ENCODE peak calls at places on chromosome 21, in four cellular contexts. One of them, this sample, is unnamed.
A peak's percentile ranks its signal among the peaks of the same experiment; 100 is the strongest.

GRCh38 chr21:25506268-25506667 is 101.0 kb downstream of the MRPL39 start:
- DNase-seq in CD8-positive, alpha-beta T cell: no peak
- DNase-seq in hepatocyte: no peak
- DNase-seq in tibial nerve: no peak
- DNase-seq in this sample: no peak

GRCh38 chr21:38495242-38495641 is 3.0 kb downstream of the ERG start:
- DNase-seq in tibial nerve: no peak
- DNase-seq in CD8-positive, alpha-beta T cell: no peak
- DNase-seq in hepatocyte: no peak
- DNase-seq in this sample: no peak

GRCh38 chr21:16911166-16911607 is 601.7 kb upstream of the CXADR start:
- DNase-seq in hepatocyte: no peak
- DNase-seq in tibial nerve: no peak
- DNase-seq in CD8-positive, alpha-beta T cell: no peak
- DNase-seq in this sample: no peak

GRCh38 chr21:44982558-44983244 is 42.9 kb downstream of the SLX9 start:
- DNase-seq in hepatocyte: peak; percentile 80
- DNase-seq in tibial nerve: no peak
- DNase-seq in CD8-positive, alpha-beta T cell: no peak
- DNase-seq in this sample: peak; percentile 44

GRCh38 chr21:46667191-46667734 is 31.8 kb downstream of the PRMT2 start:
- DNase-seq in hepatocyte: no peak
- DNase-seq in CD8-positive, alpha-beta T cell: no peak
- DNase-seq in tibial nerve: no peak
- DNase-seq in this sample: peak; percentile 45

GRCh38 chr21:35824136-35824535 is 236.2 kb downstream of the SETD4 start:
- DNase-seq in tibial nerve: no peak
- DNase-seq in CD8-positive, alpha-beta T cell: no peak
- DNase-seq in hepatocyte: no peak
- DNase-seq in this sample: no peak

GRCh38 chr21:44736291-44737004 is 25.1 kb upstream of the TSPEAR start:
- DNase-seq in hepatocyte: no peak
- DNase-seq in tibial nerve: no peak
- DNase-seq in CD8-positive, alpha-beta T cell: no peak
- DNase-seq in this sample: no peak

GRCh38 chr21:45385549-45386050 is 19.4 kb upstream of the COL18A1 start:
- DNase-seq in tibial nerve: no peak
- DNase-seq in hepatocyte: no peak
- DNase-seq in CD8-positive, alpha-beta T cell: no peak
- DNase-seq in this sample: no peak

GRCh38 chr21:19458295-19458694 is 1054.7 kb upstream of the TMPRSS15 start:
- DNase-seq in tibial nerve: no peak
- DNase-seq in hepatocyte: no peak
- DNase-seq in CD8-positive, alpha-beta T cell: no peak
- DNase-seq in this sample: no peak

GRCh38 chr21:46161180-46161799 is 5.9 kb upstream of the FTCD start:
- DNase-seq in hepatocyte: no peak
- DNase-seq in CD8-positive, alpha-beta T cell: peak; percentile 44
- DNase-seq in tibial nerve: peak; percentile 5
- DNase-seq in this sample: no peak

GRCh38 chr21:45756669-45757068 is 113.1 kb downstream of the PCBP3 start:
- DNase-seq in CD8-positive, alpha-beta T cell: no peak
- DNase-seq in tibial nerve: no peak
- DNase-seq in hepatocyte: no peak
- DNase-seq in this sample: no peak

GRCh38 chr21:25456672-25457071 is 150.6 kb downstream of the MRPL39 start:
- DNase-seq in tibial nerve: no peak
- DNase-seq in CD8-positive, alpha-beta T cell: no peak
- DNase-seq in hepatocyte: no peak
- DNase-seq in this sample: peak; percentile 2

GRCh38 chr21:46361937-46362336 is 38.0 kb downstream of the PCNT start:
- DNase-seq in CD8-positive, alpha-beta T cell: no peak
- DNase-seq in hepatocyte: no peak
- DNase-seq in tibial nerve: no peak
- DNase-seq in this sample: no peak

GRCh38 chr21:40276001-40276400 is 408.8 kb downstream of the PCP4 start:
- DNase-seq in hepatocyte: no peak
- DNase-seq in tibial nerve: no peak
- DNase-seq in CD8-positive, alpha-beta T cell: no peak
- DNase-seq in this sample: no peak

DNA sequence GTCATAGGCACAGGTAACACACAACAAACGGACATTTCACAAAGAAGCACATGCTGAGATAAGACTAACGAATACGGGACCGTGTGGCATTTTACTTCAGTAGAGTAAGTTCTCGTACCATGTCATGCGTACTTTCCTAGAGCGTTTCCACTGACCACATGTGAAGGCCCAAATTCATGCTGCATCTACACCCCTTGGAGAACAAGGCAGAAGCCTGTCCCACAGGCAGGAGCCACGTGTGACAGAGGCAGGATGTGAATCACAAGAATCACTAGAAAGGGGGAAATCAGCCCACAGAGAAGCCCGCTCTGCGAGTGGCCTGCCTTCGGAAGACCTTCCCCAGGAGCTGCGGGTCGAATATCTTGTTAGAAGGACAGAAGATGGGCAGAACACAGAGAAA is 41.8 kb downstream of the URB1 start:
- DNase-seq in tibial nerve: no peak
- DNase-seq in hepatocyte: no peak
- DNase-seq in CD8-positive, alpha-beta T cell: no peak
- DNase-seq in this sample: no peak
- H3K36me3 ChIP-seq in tibial nerve: peaks cover 100% of the 10 kb centered on the region
- H3K36me3 ChIP-seq in hepatocyte: no peaks in the 10 kb centered on the region
- H3K36me3 ChIP-seq in CD8-positive, alpha-beta T cell: peaks cover 62% of the 10 kb centered on the region
- H3K36me3 ChIP-seq in this sample: peaks cover 42% of the 10 kb centered on the region

GRCh38 chr21:15020797-15021196 is 44.0 kb downstream of the NRIP1 start:
- DNase-seq in hepatocyte: no peak
- DNase-seq in tibial nerve: no peak
- DNase-seq in CD8-positive, alpha-beta T cell: no peak
- DNase-seq in this sample: no peak

GRCh38 chr21:15023782-15024181 is 41.0 kb downstream of the NRIP1 start:
- DNase-seq in tibial nerve: no peak
- DNase-seq in CD8-positive, alpha-beta T cell: no peak
- DNase-seq in hepatocyte: no peak
- DNase-seq in this sample: no peak

GRCh38 chr21:15027056-15027455 is 37.7 kb downstream of the NRIP1 start:
- DNase-seq in CD8-positive, alpha-beta T cell: no peak
- DNase-seq in hepatocyte: no peak
- DNase-seq in tibial nerve: no peak
- DNase-seq in this sample: no peak

GRCh38 chr21:15026370-15026769 is 38.4 kb downstream of the NRIP1 start:
- DNase-seq in tibial nerve: no peak
- DNase-seq in hepatocyte: no peak
- DNase-seq in CD8-positive, alpha-beta T cell: no peak
- DNase-seq in this sample: no peak

DNA sequence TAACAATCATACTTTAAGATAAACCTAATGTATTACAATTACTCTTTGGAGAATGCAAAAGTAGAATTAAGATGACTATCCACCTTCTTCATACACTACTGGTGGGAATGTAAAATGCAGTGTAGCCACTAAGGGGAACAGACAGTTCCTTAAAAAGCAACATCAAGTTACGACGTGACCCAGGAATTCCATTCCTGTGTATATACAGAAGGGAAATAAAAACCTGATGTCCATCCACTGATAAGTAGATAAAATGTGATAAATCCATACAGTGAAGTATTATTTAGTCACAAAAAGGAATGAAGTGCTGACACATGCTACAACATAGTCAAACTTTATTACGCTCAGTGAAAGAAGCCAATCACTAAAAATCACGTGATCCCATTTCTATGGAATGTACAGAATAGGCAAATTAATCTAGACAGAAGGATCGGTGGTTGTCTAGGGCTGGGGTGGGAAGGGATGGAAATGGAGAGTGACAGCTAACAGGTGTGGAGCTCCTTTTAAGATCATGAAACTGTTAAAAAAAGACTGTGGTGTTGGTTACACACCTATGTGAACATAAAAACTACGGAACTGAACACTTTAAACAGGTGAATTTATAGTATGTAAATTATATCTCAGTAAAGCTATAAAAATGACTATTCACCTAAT is 42.1 kb downstream of the NRIP1 start:
- DNase-seq in tibial nerve: no peak
- DNase-seq in CD8-positive, alpha-beta T cell: no peak
- DNase-seq in hepatocyte: no peak
- DNase-seq in this sample: peak; percentile 40
- TF ChIP-seq CTCF in tibial nerve: no peak
- TF ChIP-seq CTCF in CD8-positive, alpha-beta T cell: no peak
- TF ChIP-seq CTCF in hepatocyte: no peak
- TF ChIP-seq CTCF in this sample: no peak

DNA sequence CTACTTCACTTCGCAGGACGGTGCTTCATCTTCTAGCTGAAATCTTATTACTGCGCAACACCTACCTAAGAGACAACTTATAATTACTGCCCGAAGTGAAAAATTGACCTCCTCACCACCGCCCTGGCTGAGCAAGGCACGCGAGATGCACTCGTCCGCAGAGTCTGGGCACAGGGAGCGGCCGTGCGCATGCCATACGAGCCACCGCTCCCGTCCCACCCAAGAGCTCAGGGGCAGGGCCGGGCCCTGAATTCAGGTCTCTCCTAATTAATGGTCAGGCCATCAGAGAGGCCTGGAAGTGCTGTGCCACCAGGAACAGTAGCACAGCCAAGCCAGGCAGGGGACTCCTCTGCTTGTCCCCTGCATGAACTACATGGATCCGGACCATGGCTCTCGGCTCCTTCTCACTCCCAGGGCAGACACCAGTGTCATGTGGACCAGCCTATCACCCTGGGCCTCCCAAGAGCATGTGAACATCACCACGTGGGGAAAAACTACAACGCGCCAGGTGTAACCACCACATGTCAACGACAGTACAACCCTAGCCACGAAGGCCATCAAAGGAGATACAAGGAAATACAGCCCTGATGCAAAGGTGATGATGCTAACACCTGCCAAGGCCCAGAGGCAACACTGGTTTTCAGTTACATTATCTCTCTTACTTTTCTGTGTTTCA is 11.5 kb downstream of the RIPK4 start:
- DNase-seq in CD8-positive, alpha-beta T cell: no peak
- DNase-seq in hepatocyte: no peak
- DNase-seq in tibial nerve: no peak
- DNase-seq in this sample: no peak
- H3K36me3 ChIP-seq in CD8-positive, alpha-beta T cell: no peaks in the 10 kb centered on the region
- H3K36me3 ChIP-seq in hepatocyte: no peaks in the 10 kb centered on the region
- H3K36me3 ChIP-seq in tibial nerve: no peaks in the 10 kb centered on the region
- H3K36me3 ChIP-seq in this sample: peaks cover 21% of the 10 kb centered on the region

GRCh38 chr21:37106998-37107397 is 33.9 kb downstream of the TTC3 start:
- DNase-seq in CD8-positive, alpha-beta T cell: no peak
- DNase-seq in hepatocyte: no peak
- DNase-seq in tibial nerve: no peak
- DNase-seq in this sample: no peak
- TF ChIP-seq CTCF in CD8-positive, alpha-beta T cell: no peak
- TF ChIP-seq CTCF in hepatocyte: no peak
- TF ChIP-seq CTCF in tibial nerve: no peak
- TF ChIP-seq CTCF in this sample: no peak

GRCh38 chr21:33537212-33537611 is 4.7 kb downstream of the GART start:
- DNase-seq in CD8-positive, alpha-beta T cell: no peak
- DNase-seq in hepatocyte: no peak
- DNase-seq in tibial nerve: no peak
- DNase-seq in this sample: no peak
- H3K36me3 ChIP-seq in CD8-positive, alpha-beta T cell: peaks cover 31% of the 10 kb centered on the region
- H3K36me3 ChIP-seq in hepatocyte: no peaks in the 10 kb centered on the region
- H3K36me3 ChIP-seq in tibial nerve: peaks cover 71% of the 10 kb centered on the region
- H3K36me3 ChIP-seq in this sample: peaks cover 24% of the 10 kb centered on the region

GRCh38 chr21:29506947-29507346 is 208.2 kb downstream of the BACH1 start:
- DNase-seq in CD8-positive, alpha-beta T cell: no peak
- DNase-seq in hepatocyte: no peak
- DNase-seq in tibial nerve: no peak
- DNase-seq in this sample: no peak

GRCh38 chr21:29501451-29501850 is 202.7 kb downstream of the BACH1 start:
- DNase-seq in CD8-positive, alpha-beta T cell: no peak
- DNase-seq in tibial nerve: no peak
- DNase-seq in hepatocyte: no peak
- DNase-seq in this sample: no peak

GRCh38 chr21:29508311-29508710 is 209.6 kb downstream of the BACH1 start:
- DNase-seq in CD8-positive, alpha-beta T cell: no peak
- DNase-seq in tibial nerve: no peak
- DNase-seq in hepatocyte: no peak
- DNase-seq in this sample: no peak

GRCh38 chr21:29506214-29506613 is 207.5 kb downstream of the BACH1 start:
- DNase-seq in tibial nerve: no peak
- DNase-seq in CD8-positive, alpha-beta T cell: no peak
- DNase-seq in hepatocyte: no peak
- DNase-seq in this sample: no peak

GRCh38 chr21:29504751-29505321 is 206.1 kb downstream of the BACH1 start:
- DNase-seq in CD8-positive, alpha-beta T cell: no peak
- DNase-seq in tibial nerve: no peak
- DNase-seq in hepatocyte: no peak
- DNase-seq in this sample: peak; percentile 43
- TF ChIP-seq CTCF in CD8-positive, alpha-beta T cell: no peak
- TF ChIP-seq CTCF in tibial nerve: no peak
- TF ChIP-seq CTCF in hepatocyte: no peak
- TF ChIP-seq CTCF in this sample: no peak

GRCh38 chr21:29315155-29315749 is 16.5 kb downstream of the BACH1 start:
- DNase-seq in CD8-positive, alpha-beta T cell: no peak
- DNase-seq in tibial nerve: no peak
- DNase-seq in hepatocyte: no peak
- DNase-seq in this sample: no peak
- H3K36me3 ChIP-seq in CD8-positive, alpha-beta T cell: no peaks in the 10 kb centered on the region
- H3K36me3 ChIP-seq in tibial nerve: peaks cover 4% of the 10 kb centered on the region
- H3K36me3 ChIP-seq in hepatocyte: no peaks in the 10 kb centered on the region
- H3K36me3 ChIP-seq in this sample: peaks cover 4% of the 10 kb centered on the region

GRCh38 chr21:43645414-43645891 is 13.8 kb downstream of the HSF2BP start:
- DNase-seq in CD8-positive, alpha-beta T cell: no peak
- DNase-seq in hepatocyte: peak; percentile 86
- DNase-seq in tibial nerve: no peak
- DNase-seq in this sample: peak; percentile 84
- TF ChIP-seq CTCF in CD8-positive, alpha-beta T cell: no peak
- TF ChIP-seq CTCF in hepatocyte: peak; percentile 85
- TF ChIP-seq CTCF in tibial nerve: peak; percentile 61
- TF ChIP-seq CTCF in this sample: peak; percentile 73

This sample was measured in bronchial epithelial cell.